ENCODE peak calls at places on chromosomes 5 and 9, in five cellular contexts. C is amygdala, U is progenitor cell of endocrine pancreas, A is NCI-H1105 treated with DMSO at 0.1 percent for 48 hours, S is heart left ventricle. D is an unnamed sample.

GRCh38 chr5:126913316-126913715 is 117.0 kb downstream of the MARCHF3 start:
- DNase-seq in C (no peak), U (no peak), A (peak), S (no peak), D (no peak)

GRCh38 chr5:138985683-138986082 is 110.5 kb upstream of the LRRTM2 start:
- DNase-seq in C (no peak), U (no peak), A (no peak), S (no peak), D (no peak)

GRCh38 chr9:37941253-37941652 is 37.3 kb upstream of the SLC25A51 start:
- DNase-seq in C (no peak), U (no peak), A (no peak), S (no peak), D (no peak)

GRCh38 chr9:110538621-110539020 is 40.9 kb downstream of the SVEP1 start:
- DNase-seq in C (no peak), U (no peak), A (no peak), S (no peak), D (no peak)

GRCh38 chr5:42756630-42757601 is at the start of gene CCDC152:
- DNase-seq in C (no peak), U (no peak), A (no peak), S (peak), D (no peak)

GRCh38 chr9:70262384-70262783 is 3.6 kb downstream of the SMC5 start:
- DNase-seq in C (no peak), U (no peak), A (no peak), S (no peak), D (no peak)

GRCh38 chr9:8723195-8723594 is 923.6 kb upstream of the DMAC1 start:
- DNase-seq in C (no peak), U (no peak), A (no peak), S (no peak), D (no peak)

GRCh38 chr9:35042081-35042604 is 30.3 kb downstream of the VCP start:
- DNase-seq in C (no peak), U (no peak), A (no peak), S (no peak), D (no peak)

GRCh38 chr5:56144211-56144610 is 88.9 kb downstream of the ANKRD55 start:
- DNase-seq in C (no peak), U (no peak), A (no peak), S (no peak), D (no peak)

GRCh38 chr5:112122353-112122752 is 296.7 kb downstream of the EPB41L4A start:
- DNase-seq in C (no peak), U (no peak), A (no peak), S (no peak), D (no peak)

GRCh38 chr5:112228672-112229071 is 190.4 kb downstream of the EPB41L4A start:
- DNase-seq in C (peak), U (no peak), A (peak), S (peak), D (no peak)

GRCh38 chr9:131578778-131579504 is 33.6 kb downstream of the PRRT1B start:
- DNase-seq in C (no peak), U (no peak), A (no peak), S (no peak), D (peak)

GRCh38 chr5:133052317-133053175 is 733 bp downstream of the HSPA4 start:
- DNase-seq in C (peak), U (no peak), A (no peak), S (peak), D (peak)

GRCh38 chr5:159105318-159106053 is 5.8 kb upstream of the EBF1 start:
- DNase-seq in C (no peak), U (no peak), A (no peak), S (no peak), D (peak)

GRCh38 chr5:28408186-28408585 is 1369.8 kb upstream of the CDH9 start:
- DNase-seq in C (no peak), U (no peak), A (no peak), S (no peak), D (no peak)

GRCh38 chr9:21395778-21396717 is 10.8 kb upstream of the IFNA2 start:
- DNase-seq in C (no peak), U (peak), A (peak), S (peak), D (peak)

GRCh38 chr9:121445986-121446385 is 53.7 kb downstream of the GGTA1 start:
- DNase-seq in C (no peak), U (no peak), A (no peak), S (no peak), D (no peak)

GRCh38 chr9:16031486-16031885 is 478.6 kb downstream of the CCDC171 start:
- DNase-seq in C (no peak), U (no peak), A (no peak), S (no peak), D (no peak)

GRCh38 chr5:139651863-139652787 is 4.0 kb downstream of the CXXC5 start:
- DNase-seq in C (peak), U (no peak), A (no peak), S (peak), D (peak)

GRCh38 chr5:39654715-39655114 is 229.9 kb upstream of the DAB2 start:
- DNase-seq in C (no peak), U (no peak), A (no peak), S (no peak), D (no peak)

GRCh38 chr5:170448221-170448620 is 55.6 kb upstream of the KCNIP1 start:
- DNase-seq in C (no peak), U (no peak), A (no peak), S (no peak), D (no peak)

GRCh38 chr9:128628471-128629048 is 28.1 kb downstream of the DYNC2I2 start:
- DNase-seq in C (no peak), U (no peak), A (no peak), S (peak), D (peak)

GRCh38 chr5:141753971-141754713 is 72.1 kb upstream of the ARAP3 start:
- DNase-seq in C (no peak), U (peak), A (no peak), S (no peak), D (no peak)

GRCh38 chr9:77456829-77457437 is 191.2 kb downstream of the GNA14 start:
- DNase-seq in C (peak), U (peak), A (peak), S (peak), D (peak)

D was measured in spleen.